ENCODE peak calls at places on chromosome 21, in nine cellular contexts. Q is GM10248; B is NCI-H187 treated with DMSO at 0.1 percent for 48 hours; J is cardiac fibroblast; O is epithelial cell of esophagus; N is fibroblast of mammary gland; Z is left ventricle myocardium inferior; E is esophagus muscularis mucosa; L is effector CD4-positive, alpha-beta T cell. U is an unnamed sample.

GRCh38 chr21:33760641-33761103 is 118.4 kb downstream of the ITSN1 start:
- DNase-seq in N (peak; percentile 76), Q (no peak), J (peak; percentile 65), E (no peak), B (no peak), Z (no peak), L (no peak), O (no peak), U (no peak)

GRCh38 chr21:24023402-24023801 is 1583.9 kb downstream of the MRPL39 start:
- DNase-seq in B (no peak), L (no peak), O (no peak), Z (no peak), N (no peak), J (no peak), E (no peak), Q (no peak), U (no peak)

GRCh38 chr21:45323487-45324380 is 36.0 kb upstream of the POFUT2 start:
- DNase-seq in Z (peak; percentile 11), B (no peak), J (peak; percentile 73), Q (no peak), N (peak; percentile 74), L (no peak), E (no peak), O (no peak), U (no peak)

GRCh38 chr21:39114871-39115658 is 68.2 kb downstream of the PSMG1 start:
- DNase-seq in B (no peak), L (no peak), E (no peak), O (peak; percentile 39), N (peak; percentile 56), J (peak; percentile 85), Q (no peak), Z (no peak), U (no peak)

GRCh38 chr21:43195131-43196021 is 26.6 kb downstream of the CRYAA start:
- DNase-seq in L (no peak), B (no peak), O (peak; percentile 22), N (peak; percentile 64), Z (peak; percentile 57), J (peak; percentile 60), Q (no peak), E (no peak), U (no peak)

GRCh38 chr21:41715649-41716321 is 51.1 kb downstream of the RIPK4 start:
- DNase-seq in B (no peak), E (no peak), Z (no peak), L (no peak), Q (no peak), J (no peak), O (peak; percentile 84), N (no peak), U (peak; percentile 75)

GRCh38 chr21:26135520-26135919 is 35.0 kb downstream of the APP start:
- DNase-seq in Q (no peak), B (no peak), E (no peak), O (no peak), L (no peak), Z (no peak), N (no peak), J (no peak), U (no peak)

GRCh38 chr21:32520885-32521735 is 64.2 kb downstream of the TCP10L start:
- DNase-seq in B (no peak), O (peak; percentile 74), E (peak; percentile 94), N (peak; percentile 98), L (no peak), Q (no peak), Z (peak; percentile 94), J (peak; percentile 98), U (no peak)

GRCh38 chr21:25528511-25528910 is 78.8 kb downstream of the MRPL39 start:
- DNase-seq in Q (no peak), L (no peak), B (no peak), E (no peak), O (no peak), Z (no peak), N (no peak), J (no peak), U (no peak)

GRCh38 chr21:14878971-14879370 is 185.8 kb downstream of the NRIP1 start:
- DNase-seq in B (no peak), O (peak; percentile 81), L (no peak), Q (no peak), N (no peak), J (no peak), Z (no peak), E (no peak), U (no peak)

GRCh38 chr21:35738342-35738961 is 321.9 kb downstream of the SETD4 start:
- DNase-seq in Q (no peak), J (peak; percentile 68), L (no peak), Z (no peak), B (peak; percentile 48), N (no peak), E (no peak), O (peak; percentile 69), U (no peak)

GRCh38 chr21:28639742-28640141 is 352.9 kb downstream of the LTN1 start:
- DNase-seq in Q (no peak), N (peak; percentile 57), B (no peak), E (no peak), Z (no peak), O (peak; percentile 57), J (peak; percentile 75), L (no peak), U (no peak)

GRCh38 chr21:37904879-37905278 is 11.4 kb downstream of the KCNJ6 start:
- DNase-seq in J (no peak), N (peak; percentile 14), O (no peak), L (no peak), E (no peak), Q (no peak), Z (peak; percentile 52), B (no peak), U (no peak)

GRCh38 chr21:16195896-16196443 is 466.2 kb downstream of the USP25 start:
- DNase-seq in O (peak; percentile 15), Q (no peak), N (peak; percentile 25), L (no peak), J (peak; percentile 20), Z (no peak), E (no peak), B (no peak), U (peak; percentile 42)

GRCh38 chr21:34956416-34957316 is 92.4 kb downstream of the RUNX1 start:
- DNase-seq in N (no peak), L (no peak), E (no peak), J (no peak), Z (no peak), B (no peak), Q (no peak), O (no peak), U (no peak)

GRCh38 chr21:44378646-44379581 is 25.5 kb downstream of the TRPM2 start:
- DNase-seq in E (no peak), O (no peak), N (no peak), L (no peak), B (no peak), Q (no peak), Z (no peak), J (no peak), U (no peak)

GRCh38 chr21:33011462-33011861 is 14.3 kb upstream of the OLIG2 start:
- DNase-seq in L (no peak), B (no peak), O (peak; percentile 95), E (no peak), J (peak; percentile 40), Q (no peak), N (peak; percentile 95), Z (no peak), U (no peak)

GRCh38 chr21:46117586-46118304 is 19.8 kb downstream of the COL6A2 start:
- DNase-seq in Q (no peak), N (peak; percentile 38), B (no peak), Z (peak; percentile 9), E (no peak), J (no peak), L (no peak), O (no peak), U (no peak)

GRCh38 chr21:46067505-46068201 is 30.3 kb upstream of the COL6A2 start:
- DNase-seq in J (no peak), E (peak; percentile 60), N (no peak), Q (no peak), L (no peak), Z (no peak), O (no peak), B (no peak), U (no peak)

GRCh38 chr21:44942566-44942965 is 2.7 kb downstream of the SLX9 start:
- DNase-seq in O (no peak), N (no peak), Q (no peak), B (no peak), L (no peak), J (no peak), Z (no peak), E (no peak), U (no peak)